ENCODE peak calls at places on chromosomes 7 and 10, in five cellular contexts. F, Y, R, D and P are unnamed samples.

GRCh38 chr10:23200997-23201652 is 9.0 kb downstream of the PTF1A start:
- DNase-seq in R (no peak), Y (no peak), D (no peak), F (no peak), P (no peak)

GRCh38 chr10:102673235-102673634 is 29.0 kb downstream of the TRIM8 start:
- DNase-seq in R (no peak), D (no peak), Y (no peak), F (no peak), P (no peak)

GRCh38 chr7:100126239-100126930 is 382 bp upstream of the MBLAC1 start:
- DNase-seq in F (no peak), D (no peak), R (no peak), Y (no peak), P (no peak)

GRCh38 chr7:114823290-114823689 is 98.6 kb upstream of the MDFIC start:
- DNase-seq in R (no peak), Y (no peak), F (no peak), D (no peak), P (no peak)

GRCh38 chr7:4682621-4683042 is 537 bp downstream of the FOXK1 start:
- DNase-seq in D (no peak), Y (peak), R (no peak), F (no peak), P (no peak)

GRCh38 chr7:132414857-132415256 is 161.4 kb downstream of the PLXNA4 start:
- DNase-seq in F (no peak), Y (no peak), D (no peak), R (no peak), P (no peak)

GRCh38 chr7:120444650-120445049 is 171.7 kb downstream of the KCND2 start:
- DNase-seq in R (no peak), Y (no peak), D (no peak), F (no peak), P (no peak)

GRCh38 chr7:156234666-156235494 is 405.7 kb upstream of the RNF32 start:
- DNase-seq in Y (no peak), F (no peak), D (no peak), R (no peak), P (no peak)

GRCh38 chr10:6203331-6204062 is 765 bp downstream of the PFKFB3 start:
- DNase-seq in Y (peak), R (no peak), F (no peak), D (no peak), P (no peak)

GRCh38 chr10:26829810-26830515 is 30.8 kb downstream of the ABI1 start:
- DNase-seq in R (no peak), F (no peak), Y (no peak), D (no peak), P (no peak)

GRCh38 chr7:79282882-79283602 is 170.4 kb downstream of the MAGI2 start:
- DNase-seq in D (peak), F (no peak), R (no peak), Y (no peak), P (peak)